ENCODE peak calls at places on chromosomes 3 and 15, in five cellular contexts. V is HAP-1; F is CD4-positive, CD25-positive, alpha-beta regulatory T cell; L is CD8-positive, alpha-beta memory T cell; Q is BJ. H is an unnamed sample.

GRCh38 chr3:98561727-98562521 is 30.1 kb downstream of the GPR15 start:
- DNase-seq in V (no peak), F (no peak), L (no peak), Q (no peak), H (no peak)

GRCh38 chr3:138399766-138400165 is 34.6 kb upstream of the ESYT3 start:
- DNase-seq in V (no peak), F (no peak), L (no peak), Q (no peak), H (no peak)

GRCh38 chr3:105899528-105899927 is 30.7 kb upstream of the CBLB start:
- DNase-seq in V (no peak), F (no peak), L (no peak), Q (peak; percentile 46), H (no peak)

GRCh38 chr15:45714501-45715488 is 80.0 kb downstream of the SQOR start:
- DNase-seq in V (peak; percentile 47), F (no peak), L (peak; percentile 11), Q (peak; percentile 11), H (peak; percentile 53)

GRCh38 chr3:53731934-53732624 is 114.1 kb downstream of the CHDH start:
- DNase-seq in V (no peak), F (no peak), L (no peak), Q (no peak), H (no peak)

GRCh38 chr3:81765425-81765824 is 4.0 kb upstream of the GBE1 start:
- DNase-seq in V (no peak), F (no peak), L (no peak), Q (no peak), H (no peak)

GRCh38 chr15:87394676-87395075 is 861.9 kb downstream of the NTRK3 start:
- DNase-seq in V (no peak), F (no peak), L (no peak), Q (no peak), H (no peak)

GRCh38 chr15:92069308-92070244 is 216.1 kb downstream of the SLCO3A1 start:
- DNase-seq in V (no peak), F (no peak), L (no peak), Q (peak; percentile 36), H (peak; percentile 80)

GRCh38 chr3:176953106-176954080 is 243.9 kb downstream of the TBL1XR1 start:
- DNase-seq in V (no peak), F (no peak), L (no peak), Q (peak; percentile 37), H (peak; percentile 81)

GRCh38 chr3:193638833-193639232 is 45.8 kb downstream of the OPA1 start:
- DNase-seq in V (no peak), F (no peak), L (no peak), Q (no peak), H (no peak)

GRCh38 chr15:74433592-74434259 is at the start of gene SEMA7A:
- DNase-seq in V (peak; percentile 96), F (peak; percentile 63), L (peak; percentile 60), Q (no peak), H (peak; percentile 80)

GRCh38 chr3:102081587-102082289 is 232.4 kb downstream of the NFKBIZ start:
- DNase-seq in V (no peak), F (no peak), L (no peak), Q (no peak), H (no peak)

GRCh38 chr3:35639251-35640185 is at the start of gene ARPP21:
- DNase-seq in V (no peak), F (no peak), L (no peak), Q (no peak), H (peak; percentile 24)

GRCh38 chr3:110929811-110930210 is 141.8 kb upstream of the NECTIN3 start:
- DNase-seq in V (no peak), F (no peak), L (no peak), Q (no peak), H (no peak)

GRCh38 chr15:55587321-55588069 is 650 bp downstream of the PYGO1 start:
- DNase-seq in V (peak; percentile 15), F (no peak), L (peak; percentile 3), Q (no peak), H (peak; percentile 53)

GRCh38 chr3:149214702-149215101 is 6.9 kb downstream of the CP start:
- DNase-seq in V (no peak), F (no peak), L (no peak), Q (no peak), H (no peak)

GRCh38 chr15:52288986-52289385 is 6.6 kb downstream of the MYO5C start:
- DNase-seq in V (no peak), F (no peak), L (no peak), Q (no peak), H (no peak)

GRCh38 chr3:133840767-133841166 is 35.2 kb downstream of the SRPRB start:
- DNase-seq in V (no peak), F (no peak), L (no peak), Q (no peak), H (no peak)

GRCh38 chr3:25748189-25748588 is 35.1 kb downstream of the NGLY1 start:
- DNase-seq in V (no peak), F (no peak), L (no peak), Q (no peak), H (no peak)

GRCh38 chr3:171192176-171192854 is 165.8 kb upstream of the SLC2A2 start:
- DNase-seq in V (no peak), F (no peak), L (no peak), Q (peak; percentile 63), H (no peak)

GRCh38 chr3:49112262-49112661 is 7.7 kb upstream of the QARS1 start:
- DNase-seq in V (no peak), F (no peak), L (no peak), Q (no peak), H (no peak)

GRCh38 chr15:59689626-59690236 is 611 bp upstream of the BNIP2 start:
- DNase-seq in V (peak; percentile 39), F (peak; percentile 53), L (peak; percentile 72), Q (no peak), H (peak; percentile 70)

GRCh38 chr15:60316961-60317360 is 80.8 kb downstream of the ANXA2 start:
- DNase-seq in V (no peak), F (no peak), L (no peak), Q (no peak), H (no peak)

GRCh38 chr15:49606594-49606993 is 14.0 kb downstream of the FAM227B start:
- DNase-seq in V (no peak), F (no peak), L (no peak), Q (no peak), H (no peak)

GRCh38 chr3:140529096-140529495 is 148.8 kb upstream of the TRIM42 start:
- DNase-seq in V (no peak), F (no peak), L (no peak), Q (peak; percentile 11), H (peak; percentile 55)

GRCh38 chr3:174619244-174619643 is 239.9 kb upstream of the NAALADL2 start:
- DNase-seq in V (no peak), F (no peak), L (no peak), Q (no peak), H (no peak)

GRCh38 chr3:64331605-64332004 is 106.3 kb upstream of the PRICKLE2 start:
- DNase-seq in V (no peak), F (no peak), L (no peak), Q (no peak), H (no peak)

GRCh38 chr3:197430502-197430901 is 125.3 kb downstream of the BDH1 start:
- DNase-seq in V (no peak), F (no peak), L (no peak), Q (no peak), H (no peak)

GRCh38 chr3:134543113-134543512 is 57.3 kb downstream of the CEP63 start:
- DNase-seq in V (no peak), F (no peak), L (no peak), Q (no peak), H (no peak)

GRCh38 chr3:89238836-89239235 is 131.4 kb downstream of the EPHA3 start:
- DNase-seq in V (no peak), F (no peak), L (no peak), Q (no peak), H (no peak)

GRCh38 chr3:49900491-49901153 is 3.1 kb downstream of the MST1R start:
- DNase-seq in V (no peak), F (no peak), L (no peak), Q (no peak), H (peak; percentile 95)

GRCh38 chr3:32640939-32641725 is 43.9 kb upstream of the CNOT10 start:
- DNase-seq in V (no peak), F (no peak), L (no peak), Q (peak; percentile 21), H (no peak)

GRCh38 chr15:94526071-94526689 is 294.8 kb downstream of the MCTP2 start:
- DNase-seq in V (no peak), F (no peak), L (no peak), Q (no peak), H (no peak)
- H3K27me3 ChIP-seq in V (no peaks in the 10 kb centered on the region), F (no peaks in the 10 kb centered on the region), L (no peaks in the 10 kb centered on the region), Q (no peaks in the 10 kb centered on the region), H (no peaks in the 10 kb centered on the region)

DNA sequence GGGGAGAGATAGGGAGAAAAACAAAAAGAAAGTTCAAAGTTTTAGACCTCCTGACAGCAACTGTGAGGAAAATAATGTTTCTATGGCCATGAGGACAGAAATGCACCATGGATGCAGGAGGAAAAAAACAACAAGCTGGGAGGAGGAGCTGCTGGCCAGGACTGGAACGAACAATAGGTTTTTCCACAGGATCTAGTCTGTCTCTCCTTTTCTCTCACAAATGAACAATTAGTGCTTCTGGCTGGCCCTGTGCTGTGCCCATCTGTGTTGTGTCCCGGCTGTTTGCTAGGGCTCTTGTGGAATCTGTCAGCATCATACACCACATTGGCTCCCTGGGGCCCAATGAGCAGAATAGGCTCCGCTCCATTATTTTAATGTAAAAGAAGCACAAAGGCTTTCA is 15.2 kb downstream of the GK5 start:
- DNase-seq in V (no peak), F (no peak), L (no peak), Q (no peak), H (no peak)
- H3K4me3 ChIP-seq in V (no peak overlapping the region), F (no peak overlapping the region), L (no peak overlapping the region), Q (no peak overlapping the region), H (no peak overlapping the region)

GRCh38 chr3:158057666-158058065 is 48.6 kb downstream of the SHOX2 start:
- DNase-seq in V (no peak), F (no peak), L (no peak), Q (no peak), H (no peak)

GRCh38 chr3:158058775-158059174 is 47.4 kb downstream of the SHOX2 start:
- DNase-seq in V (peak; percentile 49), F (no peak), L (no peak), Q (no peak), H (no peak)

GRCh38 chr3:158050461-158050860 is 55.8 kb downstream of the SHOX2 start:
- DNase-seq in V (no peak), F (no peak), L (no peak), Q (no peak), H (no peak)

DNA sequence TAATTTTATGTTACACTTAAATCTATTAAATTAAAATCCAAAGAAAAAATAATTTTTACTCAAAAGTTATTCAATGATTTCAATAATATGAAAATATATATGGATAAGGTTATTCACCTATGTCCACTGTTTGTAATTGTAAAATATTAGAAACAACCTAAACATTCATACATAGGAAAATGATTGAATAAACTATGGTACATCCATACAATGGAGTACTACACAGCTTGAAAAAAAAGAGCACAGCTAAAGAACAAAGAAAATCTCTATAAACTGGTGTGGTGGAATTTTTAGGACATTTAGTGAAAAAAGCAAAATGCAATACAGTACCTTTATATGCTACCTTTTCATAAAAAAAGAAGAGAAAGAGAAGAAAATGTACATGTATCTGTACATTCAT is 52.8 kb downstream of the SHOX2 start:
- DNase-seq in V (no peak), F (no peak), L (no peak), Q (no peak), H (no peak)
- H3K27me3 ChIP-seq in V (peaks cover 2% of the 10 kb centered on the region), F (no peaks in the 10 kb centered on the region), L (no peaks in the 10 kb centered on the region), Q (no peaks in the 10 kb centered on the region), H (no peaks in the 10 kb centered on the region)

GRCh38 chr15:56805466-56806146 is 72.3 kb upstream of the ZNF280D start:
- DNase-seq in V (no peak), F (no peak), L (no peak), Q (peak; percentile 30), H (peak; percentile 78)
- H3K4me3 ChIP-seq in V (no peak overlapping the region), F (peak overlapping the region; percentile 8), L (no peak overlapping the region), Q (no peak overlapping the region), H (peak overlapping the region; percentile 21)

GRCh38 chr15:76803049-76803571 is 102.0 kb downstream of the SCAPER start:
- DNase-seq in V (no peak), F (no peak), L (no peak), Q (no peak), H (no peak)
- H3K27me3 ChIP-seq in V (no peaks in the 10 kb centered on the region), F (no peaks in the 10 kb centered on the region), L (no peaks in the 10 kb centered on the region), Q (no peaks in the 10 kb centered on the region), H (no peaks in the 10 kb centered on the region)